ENCODE peak calls at places on chromosomes 13 and 19, in four cellular contexts. U is GM12878, I is HepG2, G is H1. Q is an unnamed sample. For H3K27me3, the result is how much of the 10 kb centered on the place peaks cover.

GRCh38 chr19:13935765-13936486 is 2.3 kb downstream of the PODNL1 start:
- DNase-seq in U (no peak), I (no peak), G (no peak), Q (peak)

GRCh38 chr19:49601482-49602038 is 10.6 kb downstream of the PRR12 start:
- DNase-seq in U (no peak), I (no peak), G (no peak), Q (no peak)

GRCh38 chr19:18848860-18849661 is 17.3 kb downstream of the UPF1 start:
- DNase-seq in U (no peak), I (no peak), G (no peak), Q (no peak)

GRCh38 chr13:94128430-94128829 is 351.1 kb downstream of the DCT start:
- DNase-seq in U (no peak), I (no peak), G (no peak), Q (no peak)

GRCh38 chr19:40358773-40359172 is 10.3 kb downstream of the PLD3 start:
- DNase-seq in U (peak), I (no peak), G (no peak), Q (no peak)

GRCh38 chr19:16226184-16226591 is 28.5 kb downstream of the AP1M1 start:
- DNase-seq in U (no peak), I (no peak), G (no peak), Q (no peak)

GRCh38 chr13:99647593-99647980 is 146.3 kb downstream of the TM9SF2 start:
- DNase-seq in U (no peak), I (no peak), G (no peak), Q (no peak)

GRCh38 chr13:106163426-106163825 is 372.0 kb downstream of the EFNB2 start:
- DNase-seq in U (no peak), I (no peak), G (no peak), Q (no peak)

GRCh38 chr19:6478815-6479214 is 2.8 kb downstream of the DENND1C start:
- DNase-seq in U (no peak), I (no peak), G (no peak), Q (no peak)

GRCh38 chr19:6475321-6476108 is 6.1 kb downstream of the DENND1C start:
- DNase-seq in U (no peak), I (no peak), G (peak), Q (no peak)

GRCh38 chr19:6476896-6477431 is 4.6 kb downstream of the DENND1C start:
- DNase-seq in U (no peak), I (no peak), G (no peak), Q (no peak)

GRCh38 chr19:6473652-6474051 is 7.9 kb downstream of the DENND1C start:
- DNase-seq in U (no peak), I (no peak), G (no peak), Q (no peak)

GRCh38 chr19:6476155-6476895 is 5.3 kb downstream of the DENND1C start:
- DNase-seq in U (no peak), I (peak), G (peak), Q (peak)
- H3K9ac ChIP-seq in U (no peak), I (peak), G (no peak), Q (peak)

GRCh38 chr13:112060431-112060830 is 6.5 kb upstream of the SOX1 start:
- DNase-seq in U (no peak), I (no peak), G (no peak), Q (no peak)

GRCh38 chr13:112057736-112058518 is 9.0 kb upstream of the SOX1 start:
- DNase-seq in U (no peak), I (no peak), G (peak), Q (no peak)

GRCh38 chr13:112058519-112058873 is 8.5 kb upstream of the SOX1 start:
- DNase-seq in U (no peak), I (no peak), G (peak), Q (no peak)

GRCh38 chr13:112059457-112060317 is 7.3 kb upstream of the SOX1 start:
- DNase-seq in U (no peak), I (no peak), G (no peak), Q (no peak)

GRCh38 chr13:112058941-112059340 is 8.0 kb upstream of the SOX1 start:
- DNase-seq in U (no peak), I (no peak), G (no peak), Q (no peak)
- H3K27me3 ChIP-seq in U (under half), I (under half), G (half or more), Q (half or more)

GRCh38 chr19:53158119-53158656 is 665 bp downstream of the ZNF347 start:
- DNase-seq in U (no peak), I (no peak), G (peak), Q (peak)

GRCh38 chr19:53160350-53160749 is 1.5 kb upstream of the ZNF347 start:
- DNase-seq in U (no peak), I (no peak), G (no peak), Q (no peak)

GRCh38 chr19:53161123-53161522 is 2.3 kb upstream of the ZNF347 start:
- DNase-seq in U (no peak), I (no peak), G (no peak), Q (no peak)

GRCh38 chr19:53156888-53157287 is 2.0 kb downstream of the ZNF347 start:
- DNase-seq in U (no peak), I (no peak), G (no peak), Q (no peak)

DNA sequence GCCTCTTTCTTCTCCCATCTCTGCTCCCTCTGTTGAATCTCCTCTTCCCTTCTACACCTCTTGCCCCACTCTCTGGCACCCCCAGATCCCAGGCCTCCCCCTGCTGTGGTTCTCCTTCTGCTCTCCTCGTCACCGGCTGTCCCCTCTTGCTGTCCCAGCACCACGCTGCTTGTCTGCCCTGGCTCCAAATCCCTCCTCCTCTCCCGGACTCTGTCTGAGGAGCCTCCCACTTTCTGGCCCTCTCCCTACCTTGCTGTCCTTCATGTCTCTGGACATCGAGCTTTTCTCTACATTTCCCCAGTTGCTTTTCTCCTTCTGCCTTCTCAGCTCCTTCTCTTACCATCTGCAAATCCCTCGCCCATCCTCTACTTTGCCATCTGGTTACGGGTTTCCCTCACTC is 1.3 kb downstream of the ZNF347 start:
- DNase-seq in U (no peak), I (no peak), G (peak), Q (peak)
- TF ChIP-seq SUZ12 in U (no peak), I (no peak), G (no peak), Q (no peak)

GRCh38 chr19:1513492-1514294 is 874 bp upstream of the ADAMTSL5 start:
- DNase-seq in U (no peak), I (no peak), G (peak), Q (no peak)
- H3K9ac ChIP-seq in U (no peak), I (peak), G (no peak), Q (peak)